ENCODE peak calls at places on chromosome 18, in eight cellular contexts. One of them, this sample, is unnamed.

GRCh38 chr18:8416212-8417019 is 192.8 kb upstream of the RAB12 start:
- DNase-seq in ovary: no peak
- DNase-seq in small intestine: no peak
- DNase-seq in CD8-positive, alpha-beta memory T cell: no peak
- DNase-seq in GM23248: peak
- DNase-seq in bronchial epithelial cell: no peak
- DNase-seq in H7: peak
- DNase-seq in IMR-90: peak
- DNase-seq in this sample: no peak

GRCh38 chr18:79068299-79068945 is 772 bp upstream of the ATP9B start:
- DNase-seq in CD8-positive, alpha-beta memory T cell: peak
- DNase-seq in bronchial epithelial cell: no peak
- DNase-seq in ovary: no peak
- DNase-seq in IMR-90: no peak
- DNase-seq in small intestine: peak
- DNase-seq in H7: no peak
- DNase-seq in GM23248: peak
- DNase-seq in this sample: peak

GRCh38 chr18:73841661-73842060 is 306.0 kb downstream of the FBXO15 start:
- DNase-seq in GM23248: peak
- DNase-seq in IMR-90: no peak
- DNase-seq in ovary: no peak
- DNase-seq in H7: no peak
- DNase-seq in CD8-positive, alpha-beta memory T cell: no peak
- DNase-seq in bronchial epithelial cell: no peak
- DNase-seq in small intestine: no peak
- DNase-seq in this sample: no peak

GRCh38 chr18:68705119-68705518 is 9.8 kb downstream of the TMX3 start:
- DNase-seq in ovary: no peak
- DNase-seq in bronchial epithelial cell: no peak
- DNase-seq in H7: no peak
- DNase-seq in CD8-positive, alpha-beta memory T cell: no peak
- DNase-seq in IMR-90: no peak
- DNase-seq in GM23248: no peak
- DNase-seq in small intestine: no peak
- DNase-seq in this sample: no peak

GRCh38 chr18:79547413-79548076 is 132.1 kb upstream of the CTDP1 start:
- DNase-seq in GM23248: no peak
- DNase-seq in CD8-positive, alpha-beta memory T cell: no peak
- DNase-seq in bronchial epithelial cell: no peak
- DNase-seq in H7: peak
- DNase-seq in ovary: peak
- DNase-seq in IMR-90: no peak
- DNase-seq in small intestine: no peak
- DNase-seq in this sample: no peak

GRCh38 chr18:12497296-12497695 is 89.6 kb downstream of the PRELID3A start:
- DNase-seq in H7: no peak
- DNase-seq in GM23248: no peak
- DNase-seq in small intestine: no peak
- DNase-seq in bronchial epithelial cell: no peak
- DNase-seq in IMR-90: no peak
- DNase-seq in CD8-positive, alpha-beta memory T cell: no peak
- DNase-seq in ovary: no peak
- DNase-seq in this sample: no peak

GRCh38 chr18:9855686-9856085 is 30.1 kb upstream of the TXNDC2 start:
- DNase-seq in GM23248: no peak
- DNase-seq in H7: no peak
- DNase-seq in ovary: no peak
- DNase-seq in CD8-positive, alpha-beta memory T cell: no peak
- DNase-seq in small intestine: no peak
- DNase-seq in IMR-90: no peak
- DNase-seq in bronchial epithelial cell: no peak
- DNase-seq in this sample: no peak

GRCh38 chr18:7259482-7259881 is 28.6 kb downstream of the LRRC30 start:
- DNase-seq in ovary: no peak
- DNase-seq in bronchial epithelial cell: no peak
- DNase-seq in small intestine: no peak
- DNase-seq in GM23248: no peak
- DNase-seq in IMR-90: no peak
- DNase-seq in CD8-positive, alpha-beta memory T cell: no peak
- DNase-seq in H7: no peak
- DNase-seq in this sample: no peak

GRCh38 chr18:25299426-25299825 is 52.5 kb downstream of the ZNF521 start:
- DNase-seq in CD8-positive, alpha-beta memory T cell: no peak
- DNase-seq in small intestine: no peak
- DNase-seq in GM23248: peak
- DNase-seq in IMR-90: peak
- DNase-seq in H7: no peak
- DNase-seq in bronchial epithelial cell: peak
- DNase-seq in ovary: no peak
- DNase-seq in this sample: no peak

GRCh38 chr18:55301196-55301540 is 286.8 kb downstream of the TCF4 start:
- DNase-seq in H7: no peak
- DNase-seq in bronchial epithelial cell: no peak
- DNase-seq in GM23248: peak
- DNase-seq in small intestine: no peak
- DNase-seq in ovary: no peak
- DNase-seq in CD8-positive, alpha-beta memory T cell: no peak
- DNase-seq in IMR-90: peak
- DNase-seq in this sample: no peak

GRCh38 chr18:62425465-62426190 is 97.2 kb upstream of the ZCCHC2 start:
- DNase-seq in H7: peak
- DNase-seq in CD8-positive, alpha-beta memory T cell: peak
- DNase-seq in ovary: peak
- DNase-seq in GM23248: peak
- DNase-seq in small intestine: peak
- DNase-seq in bronchial epithelial cell: peak
- DNase-seq in IMR-90: peak
- DNase-seq in this sample: peak

GRCh38 chr18:55706893-55707292 is 118.9 kb upstream of the TCF4 start:
- DNase-seq in ovary: no peak
- DNase-seq in GM23248: peak
- DNase-seq in H7: no peak
- DNase-seq in IMR-90: peak
- DNase-seq in small intestine: no peak
- DNase-seq in bronchial epithelial cell: peak
- DNase-seq in CD8-positive, alpha-beta memory T cell: no peak
- DNase-seq in this sample: no peak

GRCh38 chr18:12694032-12694431 is 8.5 kb downstream of the CEP76 start:
- DNase-seq in IMR-90: no peak
- DNase-seq in bronchial epithelial cell: peak
- DNase-seq in ovary: no peak
- DNase-seq in small intestine: peak
- DNase-seq in CD8-positive, alpha-beta memory T cell: no peak
- DNase-seq in H7: no peak
- DNase-seq in GM23248: no peak
- DNase-seq in this sample: no peak

GRCh38 chr18:68796936-68797690 is 767 bp upstream of the CCDC102B start:
- DNase-seq in CD8-positive, alpha-beta memory T cell: no peak
- DNase-seq in bronchial epithelial cell: no peak
- DNase-seq in IMR-90: peak
- DNase-seq in ovary: no peak
- DNase-seq in small intestine: no peak
- DNase-seq in GM23248: peak
- DNase-seq in H7: peak
- DNase-seq in this sample: no peak

GRCh38 chr18:77141401-77142118 is 9.0 kb upstream of the MBP start:
- DNase-seq in H7: no peak
- DNase-seq in small intestine: no peak
- DNase-seq in IMR-90: no peak
- DNase-seq in GM23248: no peak
- DNase-seq in bronchial epithelial cell: no peak
- DNase-seq in ovary: no peak
- DNase-seq in CD8-positive, alpha-beta memory T cell: no peak
- DNase-seq in this sample: no peak

GRCh38 chr18:35203001-35203553 is 37.8 kb upstream of the ZNF397 start:
- DNase-seq in GM23248: peak
- DNase-seq in bronchial epithelial cell: no peak
- DNase-seq in ovary: no peak
- DNase-seq in H7: no peak
- DNase-seq in small intestine: no peak
- DNase-seq in IMR-90: no peak
- DNase-seq in CD8-positive, alpha-beta memory T cell: no peak
- DNase-seq in this sample: no peak

GRCh38 chr18:45059695-45060094 is 379.0 kb downstream of the SETBP1 start:
- DNase-seq in small intestine: no peak
- DNase-seq in ovary: no peak
- DNase-seq in GM23248: peak
- DNase-seq in IMR-90: peak
- DNase-seq in H7: no peak
- DNase-seq in bronchial epithelial cell: peak
- DNase-seq in CD8-positive, alpha-beta memory T cell: no peak
- DNase-seq in this sample: no peak

DNA sequence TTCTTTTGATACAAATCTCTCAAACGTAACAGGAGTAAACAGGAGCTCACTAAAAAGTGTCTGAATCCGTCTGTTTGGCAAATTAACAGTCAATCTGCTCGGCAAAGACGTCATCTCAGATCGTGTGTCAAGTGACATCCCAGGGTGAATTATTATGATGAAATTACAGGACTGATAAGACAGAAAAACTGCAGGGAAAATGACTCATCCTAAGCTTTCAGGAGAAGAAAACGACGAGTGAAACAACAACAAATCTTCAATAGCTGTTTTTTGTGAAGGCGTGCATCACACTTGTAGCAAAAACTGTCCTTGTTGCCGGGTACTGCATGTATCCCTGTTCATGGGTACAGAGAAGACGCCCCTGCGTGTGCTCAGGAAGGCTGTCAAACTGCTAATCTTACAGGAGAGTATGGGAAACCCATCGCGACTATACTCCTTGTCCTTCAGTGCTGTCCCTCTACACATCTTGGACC is 24.9 kb downstream of the EPB41L3 start:
- DNase-seq in GM23248: peak
- DNase-seq in IMR-90: peak
- DNase-seq in H7: no peak
- DNase-seq in small intestine: no peak
- DNase-seq in ovary: no peak
- DNase-seq in bronchial epithelial cell: no peak
- DNase-seq in CD8-positive, alpha-beta memory T cell: no peak
- DNase-seq in this sample: no peak
- H3K4me3 ChIP-seq in GM23248: peak
- H3K4me3 ChIP-seq in IMR-90: no peak
- H3K4me3 ChIP-seq in H7: no peak
- H3K4me3 ChIP-seq in small intestine: no peak
- H3K4me3 ChIP-seq in ovary: no peak
- H3K4me3 ChIP-seq in bronchial epithelial cell: no peak
- H3K4me3 ChIP-seq in CD8-positive, alpha-beta memory T cell: no peak
- H3K4me3 ChIP-seq in this sample: no peak

DNA sequence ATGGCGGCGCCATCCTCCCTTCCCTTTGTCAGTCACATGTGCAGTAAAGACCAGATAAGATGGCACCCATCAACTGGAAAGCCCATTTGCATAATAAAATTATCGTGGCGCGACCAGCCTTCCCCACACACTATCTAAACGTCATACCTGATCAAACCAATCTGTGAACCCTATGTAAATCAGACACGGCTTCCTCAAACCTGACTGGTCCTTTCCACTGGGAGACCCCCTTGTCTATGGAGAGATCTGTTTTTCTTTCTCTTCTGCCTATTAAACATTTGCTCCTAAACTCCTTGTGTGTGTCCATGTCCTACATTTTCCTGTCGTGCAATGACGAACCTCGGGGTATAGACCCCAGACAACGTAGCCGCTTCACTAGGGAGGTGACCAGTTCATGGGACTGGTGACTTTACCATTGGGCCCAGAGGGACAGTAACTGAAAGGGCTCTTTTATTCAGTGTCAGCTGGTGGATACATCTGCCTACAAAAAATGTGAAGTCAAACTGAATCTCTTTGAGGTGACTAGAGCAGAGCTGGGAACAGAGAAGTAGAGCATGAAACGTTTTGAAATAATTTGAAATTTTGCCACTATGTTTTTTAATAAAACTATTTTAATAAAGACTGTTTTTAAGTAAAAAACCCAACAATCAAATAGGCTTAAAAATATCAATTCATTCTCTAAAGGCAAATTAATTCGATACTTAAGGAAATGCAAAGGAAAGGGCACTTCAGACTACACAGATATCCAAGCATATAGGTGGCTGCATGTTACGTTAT is 87.5 kb downstream of the SOCS6 start:
- DNase-seq in GM23248: no peak
- DNase-seq in CD8-positive, alpha-beta memory T cell: no peak
- DNase-seq in small intestine: no peak
- DNase-seq in ovary: no peak
- DNase-seq in bronchial epithelial cell: no peak
- DNase-seq in H7: no peak
- DNase-seq in IMR-90: no peak
- DNase-seq in this sample: no peak
- H3K4me3 ChIP-seq in GM23248: no peak
- H3K4me3 ChIP-seq in CD8-positive, alpha-beta memory T cell: no peak
- H3K4me3 ChIP-seq in small intestine: no peak
- H3K4me3 ChIP-seq in ovary: no peak
- H3K4me3 ChIP-seq in bronchial epithelial cell: no peak
- H3K4me3 ChIP-seq in H7: no peak
- H3K4me3 ChIP-seq in IMR-90: no peak
- H3K4me3 ChIP-seq in this sample: no peak

GRCh38 chr18:52722904-52723303 is 382.9 kb downstream of the DCC start:
- DNase-seq in GM23248: no peak
- DNase-seq in H7: no peak
- DNase-seq in bronchial epithelial cell: no peak
- DNase-seq in small intestine: no peak
- DNase-seq in IMR-90: no peak
- DNase-seq in CD8-positive, alpha-beta memory T cell: no peak
- DNase-seq in ovary: no peak
- DNase-seq in this sample: no peak
- H3K4me3 ChIP-seq in GM23248: no peak
- H3K4me3 ChIP-seq in H7: no peak
- H3K4me3 ChIP-seq in bronchial epithelial cell: no peak
- H3K4me3 ChIP-seq in small intestine: no peak
- H3K4me3 ChIP-seq in IMR-90: no peak
- H3K4me3 ChIP-seq in CD8-positive, alpha-beta memory T cell: no peak
- H3K4me3 ChIP-seq in ovary: no peak
- H3K4me3 ChIP-seq in this sample: no peak

GRCh38 chr18:48935433-48935774 is 15.4 kb downstream of the SMAD7 start:
- DNase-seq in IMR-90: no peak
- DNase-seq in bronchial epithelial cell: no peak
- DNase-seq in GM23248: no peak
- DNase-seq in ovary: no peak
- DNase-seq in small intestine: no peak
- DNase-seq in CD8-positive, alpha-beta memory T cell: no peak
- DNase-seq in H7: no peak
- DNase-seq in this sample: no peak

GRCh38 chr18:48932822-48933510 is 17.8 kb downstream of the SMAD7 start:
- DNase-seq in small intestine: no peak
- DNase-seq in CD8-positive, alpha-beta memory T cell: no peak
- DNase-seq in ovary: no peak
- DNase-seq in H7: no peak
- DNase-seq in GM23248: peak
- DNase-seq in bronchial epithelial cell: no peak
- DNase-seq in IMR-90: no peak
- DNase-seq in this sample: no peak

GRCh38 chr18:48933578-48934399 is 17.0 kb downstream of the SMAD7 start:
- DNase-seq in bronchial epithelial cell: no peak
- DNase-seq in small intestine: no peak
- DNase-seq in H7: no peak
- DNase-seq in IMR-90: no peak
- DNase-seq in GM23248: peak
- DNase-seq in CD8-positive, alpha-beta memory T cell: no peak
- DNase-seq in ovary: no peak
- DNase-seq in this sample: no peak

GRCh38 chr18:48934708-48935432 is 15.9 kb downstream of the SMAD7 start:
- DNase-seq in GM23248: peak
- DNase-seq in small intestine: no peak
- DNase-seq in ovary: no peak
- DNase-seq in CD8-positive, alpha-beta memory T cell: no peak
- DNase-seq in H7: no peak
- DNase-seq in bronchial epithelial cell: no peak
- DNase-seq in IMR-90: no peak
- DNase-seq in this sample: no peak

GRCh38 chr18:48934400-48934707 is 16.4 kb downstream of the SMAD7 start:
- DNase-seq in CD8-positive, alpha-beta memory T cell: no peak
- DNase-seq in H7: no peak
- DNase-seq in ovary: no peak
- DNase-seq in bronchial epithelial cell: no peak
- DNase-seq in GM23248: peak
- DNase-seq in small intestine: no peak
- DNase-seq in IMR-90: no peak
- DNase-seq in this sample: no peak
- H3K4me3 ChIP-seq in CD8-positive, alpha-beta memory T cell: no peak
- H3K4me3 ChIP-seq in H7: no peak
- H3K4me3 ChIP-seq in ovary: no peak
- H3K4me3 ChIP-seq in bronchial epithelial cell: no peak
- H3K4me3 ChIP-seq in GM23248: peak
- H3K4me3 ChIP-seq in small intestine: no peak
- H3K4me3 ChIP-seq in IMR-90: no peak
- H3K4me3 ChIP-seq in this sample: no peak

This sample was measured in effector memory CD4-positive, alpha-beta T cell.